ENCODE peak calls at places on chromosome 1, in four cellular contexts. J, P, G and F are unnamed samples.

GRCh38 chr1:1872329-1872994 is 18.4 kb downstream of the GNB1 start:
- DNase-seq in G (no peak), P (peak; percentile 3), J (no peak), F (no peak)

GRCh38 chr1:184854456-184855180 is 100.0 kb upstream of the EDEM3 start:
- DNase-seq in P (no peak), J (no peak), G (no peak), F (no peak)

GRCh38 chr1:94050675-94051074 is 70.3 kb downstream of the ABCA4 start:
- DNase-seq in P (no peak), J (no peak), G (no peak), F (no peak)

GRCh38 chr1:47207811-47208373 is 18.1 kb upstream of the PDZK1IP1 start:
- DNase-seq in J (no peak), P (no peak), G (no peak), F (no peak)

GRCh38 chr1:27650527-27651175 is 15.7 kb upstream of the FGR start:
- DNase-seq in G (no peak), P (peak; percentile 37), J (no peak), F (no peak)

GRCh38 chr1:52551476-52552235 is 1.2 kb downstream of the TUT4 start:
- DNase-seq in J (no peak), G (no peak), P (no peak), F (no peak)

GRCh38 chr1:7470904-7471638 is 300.0 kb upstream of the VAMP3 start:
- DNase-seq in J (peak; percentile 68), P (no peak), G (peak; percentile 23), F (peak; percentile 94)

GRCh38 chr1:60600532-60600931 is 481.8 kb upstream of the NFIA start:
- DNase-seq in G (no peak), J (no peak), P (no peak), F (no peak)

GRCh38 chr1:199009447-199009846 is 370.6 kb downstream of the PTPRC start:
- DNase-seq in P (no peak), G (peak; percentile 48), J (no peak), F (no peak)

GRCh38 chr1:184827600-184828368 is 73.1 kb upstream of the EDEM3 start:
- DNase-seq in J (no peak), G (no peak), P (no peak), F (no peak)

GRCh38 chr1:1250828-1251284 is 4.3 kb upstream of the C1QTNF12 start:
- DNase-seq in J (no peak), G (peak; percentile 53), P (no peak), F (no peak)

GRCh38 chr1:228455715-228456114 is 31.5 kb upstream of the RNF187 start:
- DNase-seq in J (no peak), G (no peak), P (no peak), F (no peak)

GRCh38 chr1:228459091-228459993 is 27.8 kb upstream of the RNF187 start:
- DNase-seq in G (no peak), P (peak; percentile 80), J (peak; percentile 82), F (peak; percentile 93)

GRCh38 chr1:228457017-228457395 is 30.2 kb upstream of the RNF187 start:
- DNase-seq in P (peak; percentile 58), G (no peak), J (peak; percentile 61), F (no peak)

GRCh38 chr1:228456252-228457016 is 30.7 kb upstream of the RNF187 start:
- DNase-seq in J (no peak), P (no peak), G (no peak), F (no peak)

GRCh38 chr1:228457396-228458176 is 29.6 kb upstream of the RNF187 start:
- DNase-seq in P (peak; percentile 100), J (peak; percentile 95), G (peak; percentile 89), F (peak; percentile 71)
- TF ChIP-seq REST in P (peak; percentile 86), J (no peak), G (no peak), F (no peak)

GRCh38 chr1:41419584-41420295 is 58.5 kb downstream of the FOXO6 start:
- DNase-seq in G (no peak), P (no peak), J (no peak), F (no peak)
- TF ChIP-seq SMC3 in G (no peak), P (no peak), J (no peak), F (no peak)

GRCh38 chr1:9724706-9725476 is 73.4 kb downstream of the PIK3CD start:
- DNase-seq in P (peak; percentile 91), G (no peak), J (peak; percentile 88), F (peak; percentile 57)
- TF ChIP-seq RCOR1 in P (no peak), G (no peak), J (no peak), F (no peak)

DNA sequence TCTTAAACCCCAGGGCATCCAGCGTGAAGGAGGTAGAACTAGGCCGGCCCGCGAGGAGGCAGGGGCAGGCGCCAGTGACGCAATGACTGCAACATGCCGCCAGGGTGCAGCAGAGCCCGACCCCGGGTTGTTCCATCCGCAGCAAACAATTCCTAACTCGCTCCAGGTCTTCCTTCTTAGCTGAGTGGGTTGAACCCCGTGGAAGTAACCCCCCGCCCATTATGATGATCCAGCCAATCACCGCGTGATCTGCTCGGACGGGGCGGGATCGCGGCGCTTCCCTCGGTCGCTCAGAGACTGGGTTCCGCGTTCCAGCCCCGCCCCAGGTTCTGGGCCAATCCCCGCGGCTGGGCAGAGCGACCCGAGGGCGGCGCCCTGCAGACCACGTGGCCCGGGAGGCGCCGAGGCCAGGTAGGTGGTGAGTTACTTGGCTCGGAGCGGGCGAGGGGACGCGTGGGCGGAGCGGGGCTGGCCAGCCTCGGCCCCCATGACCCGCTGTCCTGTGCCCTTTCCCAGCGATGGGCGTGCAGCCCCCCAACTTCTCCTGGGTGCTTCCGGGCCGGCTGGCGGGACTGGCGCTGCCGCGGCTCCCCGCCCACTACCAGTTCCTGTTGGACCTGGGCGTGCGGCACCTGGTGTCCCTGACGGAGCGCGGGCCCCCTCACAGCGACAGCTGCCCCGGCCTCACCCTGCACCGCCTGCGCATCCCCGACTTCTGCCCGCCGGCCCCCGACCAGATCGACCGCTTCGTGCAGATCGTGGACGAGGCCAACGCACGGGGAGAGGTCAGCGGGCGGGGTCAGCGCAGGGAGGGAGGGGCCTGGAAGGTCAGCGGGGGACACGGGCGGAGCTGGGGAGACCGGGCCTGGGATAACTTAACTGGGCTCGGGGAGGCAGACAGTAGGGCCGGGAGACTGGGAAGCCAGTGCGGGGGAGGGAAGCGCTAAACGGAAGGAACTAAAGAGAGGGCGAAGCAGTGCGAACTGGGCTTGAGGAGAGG is at the start of gene DUSP23:
- DNase-seq in G (peak; percentile 81), J (peak; percentile 98), P (peak; percentile 99), F (peak; percentile 97)
- TF ChIP-seq REST in G (no peak), J (no peak), P (peak; percentile 70), F (no peak)